ENCODE peak calls at places on chromosome 10, in seven cellular contexts. One of them, this sample, is unnamed.

GRCh38 chr10:62437696-62438095 is 63.5 kb downstream of the ZNF365 start:
- DNase-seq in GF-D8: no peak
- DNase-seq in AG09319: peak; percentile 49
- DNase-seq in heart right ventricle: peak; percentile 29
- DNase-seq in pancreas: no peak
- DNase-seq in lung: no peak
- DNase-seq in Karpas-422: peak; percentile 81
- DNase-seq in this sample: peak; percentile 1

GRCh38 chr10:58508316-58508715 is 4.4 kb upstream of the BICC1 start:
- DNase-seq in GF-D8: no peak
- DNase-seq in Karpas-422: no peak
- DNase-seq in AG09319: peak; percentile 72
- DNase-seq in heart right ventricle: no peak
- DNase-seq in lung: no peak
- DNase-seq in pancreas: no peak
- DNase-seq in this sample: no peak

GRCh38 chr10:131260452-131261211 is 50.9 kb downstream of the TCERG1L start:
- DNase-seq in GF-D8: no peak
- DNase-seq in heart right ventricle: no peak
- DNase-seq in AG09319: no peak
- DNase-seq in lung: no peak
- DNase-seq in pancreas: no peak
- DNase-seq in Karpas-422: no peak
- DNase-seq in this sample: no peak

GRCh38 chr10:28738200-28738599 is 60.9 kb downstream of the BAMBI start:
- DNase-seq in Karpas-422: peak; percentile 47
- DNase-seq in lung: no peak
- DNase-seq in pancreas: no peak
- DNase-seq in GF-D8: no peak
- DNase-seq in AG09319: no peak
- DNase-seq in heart right ventricle: no peak
- DNase-seq in this sample: no peak

GRCh38 chr10:70604106-70604505 is 1.6 kb upstream of the PRF1 start:
- DNase-seq in heart right ventricle: no peak
- DNase-seq in Karpas-422: no peak
- DNase-seq in AG09319: no peak
- DNase-seq in GF-D8: no peak
- DNase-seq in pancreas: no peak
- DNase-seq in lung: no peak
- DNase-seq in this sample: no peak

GRCh38 chr10:73207883-73208282 is 39.2 kb downstream of the DNAJC9 start:
- DNase-seq in pancreas: no peak
- DNase-seq in AG09319: no peak
- DNase-seq in GF-D8: no peak
- DNase-seq in Karpas-422: no peak
- DNase-seq in heart right ventricle: no peak
- DNase-seq in lung: no peak
- DNase-seq in this sample: no peak

GRCh38 chr10:132407846-132408278 is 10.9 kb downstream of the PWWP2B start:
- DNase-seq in AG09319: no peak
- DNase-seq in heart right ventricle: no peak
- DNase-seq in GF-D8: no peak
- DNase-seq in pancreas: peak; percentile 94
- DNase-seq in Karpas-422: no peak
- DNase-seq in lung: peak; percentile 92
- DNase-seq in this sample: no peak

GRCh38 chr10:79429751-79430150 is 15.7 kb downstream of the ZCCHC24 start:
- DNase-seq in lung: no peak
- DNase-seq in AG09319: no peak
- DNase-seq in heart right ventricle: no peak
- DNase-seq in Karpas-422: no peak
- DNase-seq in pancreas: no peak
- DNase-seq in GF-D8: no peak
- DNase-seq in this sample: no peak

GRCh38 chr10:3755440-3756359 is 29.3 kb downstream of the KLF6 start:
- DNase-seq in GF-D8: no peak
- DNase-seq in heart right ventricle: no peak
- DNase-seq in pancreas: no peak
- DNase-seq in lung: no peak
- DNase-seq in Karpas-422: no peak
- DNase-seq in AG09319: no peak
- DNase-seq in this sample: no peak

GRCh38 chr10:17989908-17990767 is 38.4 kb downstream of the SLC39A12 start:
- DNase-seq in Karpas-422: peak; percentile 74
- DNase-seq in GF-D8: no peak
- DNase-seq in lung: no peak
- DNase-seq in heart right ventricle: no peak
- DNase-seq in AG09319: no peak
- DNase-seq in pancreas: no peak
- DNase-seq in this sample: no peak

GRCh38 chr10:50552308-50552707 is 71.4 kb downstream of the SGMS1 start:
- DNase-seq in GF-D8: no peak
- DNase-seq in Karpas-422: no peak
- DNase-seq in AG09319: peak; percentile 94
- DNase-seq in pancreas: no peak
- DNase-seq in heart right ventricle: no peak
- DNase-seq in lung: no peak
- DNase-seq in this sample: no peak

GRCh38 chr10:89940076-89940475 is 238.7 kb downstream of the KIF20B start:
- DNase-seq in heart right ventricle: no peak
- DNase-seq in GF-D8: no peak
- DNase-seq in AG09319: no peak
- DNase-seq in pancreas: no peak
- DNase-seq in Karpas-422: no peak
- DNase-seq in lung: no peak
- DNase-seq in this sample: no peak

This sample was measured in NCI-H2107.